ENCODE peak calls at places on chromosomes 13 and 19, in seven cellular contexts. T, F, N, V, H, R and A are unnamed samples.

GRCh38 chr13:86446311-86446710 is 647.1 kb upstream of the SLITRK6 start:
- DNase-seq in N (no peak), T (no peak), R (no peak), H (no peak), F (no peak), V (no peak), A (peak; percentile 61)

GRCh38 chr19:11448410-11448809 is 13.0 kb downstream of the PRKCSH start:
- DNase-seq in H (no peak), V (no peak), F (no peak), T (no peak), N (no peak), R (no peak), A (no peak)

GRCh38 chr19:46111376-46111775 is 13.1 kb downstream of the IGFL3 start:
- DNase-seq in H (no peak), F (no peak), V (no peak), T (no peak), R (no peak), N (no peak), A (no peak)

GRCh38 chr19:49593233-49594113 is 2.5 kb downstream of the PRR12 start:
- DNase-seq in R (peak; percentile 94), F (peak; percentile 92), N (peak; percentile 84), H (peak; percentile 18), T (peak; percentile 94), V (peak; percentile 89), A (peak; percentile 87)

GRCh38 chr19:7657047-7657779 is 11.6 kb upstream of the RETN start:
- DNase-seq in V (no peak), N (no peak), F (no peak), T (peak; percentile 26), R (no peak), H (peak; percentile 26), A (no peak)

GRCh38 chr13:40433577-40433976 is 232.9 kb downstream of the FOXO1 start:
- DNase-seq in R (no peak), T (peak; percentile 35), F (no peak), V (peak; percentile 45), N (no peak), H (no peak), A (no peak)

GRCh38 chr19:1067341-1068103 is 555 bp downstream of the ARHGAP45 start:
- DNase-seq in R (no peak), F (no peak), V (no peak), H (peak; percentile 47), T (peak; percentile 68), N (peak; percentile 54), A (no peak)

GRCh38 chr13:73717632-73718031 is 416.6 kb downstream of the KLF12 start:
- DNase-seq in F (no peak), T (peak; percentile 42), V (no peak), N (no peak), R (no peak), H (no peak), A (no peak)

GRCh38 chr19:52735734-52736133 is 890 bp upstream of the ZNF611 start:
- DNase-seq in T (no peak), F (no peak), V (no peak), N (no peak), R (peak; percentile 69), H (no peak), A (no peak)

GRCh38 chr19:52734340-52734892 is 428 bp downstream of the ZNF611 start:
- DNase-seq in N (no peak), V (no peak), R (no peak), F (no peak), T (no peak), H (no peak), A (peak; percentile 22)

GRCh38 chr13:58869566-58869965 is 1238.0 kb downstream of the PCDH17 start:
- DNase-seq in T (no peak), H (no peak), V (no peak), R (no peak), N (no peak), F (no peak), A (no peak)

GRCh38 chr13:44692173-44692713 is 116.1 kb upstream of the TSC22D1 start:
- DNase-seq in R (no peak), N (no peak), F (no peak), T (no peak), H (no peak), V (no peak), A (no peak)

GRCh38 chr13:56351041-56351440 is 789.7 kb upstream of the PRR20A start:
- DNase-seq in T (no peak), N (no peak), F (no peak), V (no peak), R (no peak), H (no peak), A (no peak)

GRCh38 chr19:54231077-54231931 is 8.5 kb upstream of the LILRB3 start:
- DNase-seq in F (peak; percentile 80), R (peak; percentile 90), T (peak; percentile 91), N (peak; percentile 78), H (peak; percentile 60), V (peak; percentile 79), A (peak; percentile 100)

GRCh38 chr13:102326381-102327118 is 75.3 kb downstream of the FGF14 start:
- DNase-seq in R (no peak), H (no peak), T (no peak), F (no peak), V (no peak), N (no peak), A (no peak)

GRCh38 chr19:29084266-29084665 is 128.7 kb downstream of the UQCRFS1 start:
- DNase-seq in H (no peak), T (no peak), R (no peak), N (no peak), F (no peak), V (no peak), A (peak; percentile 53)

GRCh38 chr19:38183227-38183914 is 40.7 kb downstream of the DPF1 start:
- DNase-seq in H (no peak), F (peak; percentile 17), R (no peak), V (no peak), T (no peak), N (no peak), A (no peak)

GRCh38 chr19:44955500-44956439 is 590 bp downstream of the CLPTM1 start:
- DNase-seq in F (no peak), H (no peak), V (no peak), T (no peak), N (no peak), R (no peak), A (no peak)

GRCh38 chr19:18450934-18451836 is 13.3 kb upstream of the ISYNA1 start:
- DNase-seq in H (peak; percentile 32), V (peak; percentile 82), R (peak; percentile 89), T (peak; percentile 90), F (peak; percentile 78), N (peak; percentile 74), A (peak; percentile 84)

GRCh38 chr19:47035127-47035494 is 13.3 kb downstream of the TMEM160 start:
- DNase-seq in H (no peak), R (no peak), N (no peak), F (no peak), V (no peak), T (no peak), A (no peak)

GRCh38 chr19:8501547-8501946 is 893 bp downstream of the PRAM1 start:
- DNase-seq in V (no peak), R (no peak), N (no peak), H (no peak), F (no peak), T (no peak), A (no peak)

GRCh38 chr19:9075064-9075964 is 11.5 kb upstream of the OR1M1 start:
- DNase-seq in N (no peak), V (no peak), H (peak; percentile 41), R (peak; percentile 91), T (no peak), F (peak; percentile 32), A (peak; percentile 93)

GRCh38 chr19:18668744-18669523 is 14.5 kb upstream of the CRTC1 start:
- DNase-seq in N (no peak), V (no peak), F (no peak), H (no peak), R (no peak), T (no peak), A (no peak)

GRCh38 chr13:87827479-87827878 is 156.3 kb downstream of the SLITRK5 start:
- DNase-seq in T (no peak), F (no peak), R (no peak), V (no peak), H (no peak), N (no peak), A (peak; percentile 26)

GRCh38 chr13:33742321-33742720 is 75.6 kb upstream of the RFC3 start:
- DNase-seq in H (no peak), R (no peak), V (no peak), N (no peak), T (no peak), F (no peak), A (no peak)

GRCh38 chr13:81382236-81382635 is 1041.3 kb upstream of the SPRY2 start:
- DNase-seq in R (no peak), H (no peak), F (no peak), V (no peak), N (no peak), T (no peak), A (no peak)

GRCh38 chr13:113787694-113788093 is 28.7 kb downstream of the TMEM255B start:
- DNase-seq in F (no peak), V (no peak), T (no peak), R (no peak), H (no peak), N (no peak), A (no peak)

GRCh38 chr19:4758659-4759058 is 32.9 kb upstream of the FEM1A start:
- DNase-seq in N (no peak), T (no peak), R (no peak), V (no peak), H (no peak), F (no peak), A (no peak)

GRCh38 chr19:56131651-56132050 is 9.4 kb upstream of the ZNF444 start:
- DNase-seq in R (no peak), F (no peak), N (no peak), T (no peak), H (no peak), V (no peak), A (no peak)

GRCh38 chr13:94112227-94112626 is 367.3 kb downstream of the DCT start:
- DNase-seq in N (no peak), F (no peak), H (no peak), T (no peak), V (no peak), R (peak; percentile 70), A (peak; percentile 27)